ENCODE peak calls at places on chromosomes 7 and 10, in eight cellular contexts. J is H54, N is K562, A is A549, T is uterus, C is breast epithelium, D is adrenal gland, U is ovary. P is an unnamed sample.

GRCh38 chr7:16810573-16810972 is 5.8 kb upstream of the AGR2 start:
- DNase-seq in A (peak), D (no peak), C (no peak), U (no peak), J (no peak), T (no peak), N (no peak), P (no peak)

GRCh38 chr10:35040761-35041501 is 49.2 kb downstream of the CUL2 start:
- DNase-seq in U (no peak), N (no peak), C (no peak), A (no peak), J (peak), D (no peak), T (no peak), P (no peak)

GRCh38 chr10:132836832-132837540 is 51.0 kb upstream of the NKX6-2 start:
- DNase-seq in D (peak), A (peak), N (peak), T (peak), C (no peak), U (peak), J (peak), P (peak)

GRCh38 chr10:13056461-13057077 is 43.4 kb upstream of the OPTN start:
- DNase-seq in D (no peak), C (no peak), J (peak), N (no peak), U (no peak), T (no peak), A (peak), P (no peak)

GRCh38 chr10:5975641-5976473 is 1.5 kb downstream of the IL15RA start:
- DNase-seq in C (peak), J (no peak), T (peak), A (no peak), N (no peak), D (peak), U (no peak), P (peak)

GRCh38 chr10:1715821-1716220 is 21.5 kb downstream of the ADARB2 start:
- DNase-seq in N (no peak), C (no peak), T (no peak), J (peak), A (peak), D (no peak), U (no peak), P (peak)

GRCh38 chr7:152910545-152911013 is 151.0 kb downstream of the ACTR3B start:
- DNase-seq in C (no peak), U (no peak), A (no peak), N (no peak), T (no peak), J (no peak), D (no peak), P (no peak)

GRCh38 chr10:31605846-31606543 is 287.0 kb downstream of the ZEB1 start:
- DNase-seq in T (peak), U (no peak), A (no peak), N (no peak), D (no peak), J (no peak), C (no peak), P (no peak)

GRCh38 chr7:106365252-106366005 is 80.6 kb upstream of the NAMPT start:
- DNase-seq in C (peak), J (no peak), N (no peak), U (no peak), D (no peak), T (no peak), A (peak), P (no peak)

GRCh38 chr10:125536236-125536635 is 146.7 kb downstream of the TEX36 start:
- DNase-seq in A (no peak), D (no peak), T (no peak), J (no peak), U (no peak), C (no peak), N (no peak), P (no peak)

GRCh38 chr7:26777383-26777782 is 87.0 kb downstream of the SKAP2 start:
- DNase-seq in A (no peak), N (no peak), D (no peak), C (no peak), J (no peak), T (no peak), U (no peak), P (no peak)

GRCh38 chr7:82049442-82049841 is 279.6 kb upstream of the HGF start:
- DNase-seq in J (no peak), U (no peak), T (no peak), N (no peak), C (no peak), A (peak), D (no peak), P (no peak)

GRCh38 chr7:94028768-94029167 is 24.6 kb upstream of the BET1 start:
- DNase-seq in D (no peak), U (no peak), T (no peak), N (no peak), J (peak), A (no peak), C (no peak), P (no peak)

GRCh38 chr7:5692845-5693278 is 88.6 kb downstream of the RNF216 start:
- DNase-seq in D (no peak), T (no peak), A (peak), U (no peak), N (no peak), C (no peak), J (peak), P (no peak)

GRCh38 chr10:116952729-116953128 is 52.3 kb downstream of the SHTN1 start:
- DNase-seq in J (no peak), D (no peak), U (no peak), A (no peak), C (no peak), T (no peak), N (no peak), P (no peak)

GRCh38 chr10:116878123-116878522 is 28.8 kb downstream of the ENO4 start:
- DNase-seq in U (no peak), D (no peak), N (no peak), T (no peak), A (no peak), J (no peak), C (no peak), P (no peak)

GRCh38 chr10:43395571-43396060 is 13.4 kb downstream of the HNRNPF start:
- DNase-seq in T (peak), J (no peak), C (no peak), U (peak), N (peak), A (no peak), D (no peak), P (no peak)

GRCh38 chr10:43396061-43396927 is 12.7 kb downstream of the HNRNPF start:
- DNase-seq in U (peak), T (peak), C (peak), N (peak), J (peak), A (peak), D (peak), P (peak)

GRCh38 chr10:43398939-43399871 is 9.8 kb downstream of the HNRNPF start:
- DNase-seq in A (no peak), T (no peak), C (no peak), J (no peak), N (no peak), U (no peak), D (peak), P (no peak)

GRCh38 chr10:43394868-43395267 is 14.1 kb downstream of the HNRNPF start:
- DNase-seq in C (no peak), U (no peak), T (no peak), A (no peak), D (no peak), N (peak), J (no peak), P (no peak)

GRCh38 chr10:43396928-43397624 is 11.9 kb downstream of the HNRNPF start:
- DNase-seq in D (peak), T (peak), U (peak), N (no peak), J (peak), C (peak), A (peak), P (peak)
- TF ChIP-seq POLR2A in D (peak), T (peak), U (peak), N (peak), J (peak), C (peak), A (peak), P (peak)

DNA sequence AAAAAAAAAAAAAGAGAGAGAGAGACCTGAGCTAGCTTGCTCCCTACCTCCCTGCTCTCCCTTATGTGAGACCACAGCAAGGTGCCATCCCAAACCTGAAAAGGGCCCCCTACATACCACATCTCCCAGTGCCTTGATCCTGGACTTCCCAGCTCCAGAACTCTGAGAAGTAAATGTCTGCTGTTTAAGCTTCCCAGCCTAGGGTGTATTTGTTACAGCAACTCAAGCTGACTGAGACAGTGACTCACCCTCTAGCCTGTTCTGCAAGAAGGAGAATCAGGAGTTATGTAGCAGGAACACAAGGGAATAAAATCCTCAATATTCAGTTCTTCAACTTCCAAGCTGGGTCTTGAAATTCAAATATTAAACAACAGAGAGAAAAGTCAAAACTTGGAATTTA is 52.1 kb upstream of the TMEM72 start:
- DNase-seq in C (no peak), A (no peak), U (no peak), N (no peak), J (no peak), D (no peak), T (no peak), P (no peak)
- TF ChIP-seq POLR2A in C (no peak), A (no peak), U (no peak), N (no peak), J (no peak), D (no peak), T (no peak), P (no peak)

GRCh38 chr10:114632869-114633715 is 25.0 kb downstream of the ABLIM1 start:
- DNase-seq in T (no peak), C (no peak), D (peak), U (peak), A (peak), N (no peak), J (peak), P (no peak)
- TF ChIP-seq POLR2A in T (no peak), C (no peak), D (no peak), U (no peak), A (no peak), N (no peak), J (no peak), P (no peak)

GRCh38 chr10:110210663-110211454 is 3.5 kb downstream of the MXI1 start:
- DNase-seq in J (peak), D (peak), C (peak), T (peak), N (peak), U (peak), A (peak), P (peak)
- TF ChIP-seq POLR2A in J (no peak), D (peak), C (peak), T (peak), N (peak), U (peak), A (no peak), P (no peak)

DNA sequence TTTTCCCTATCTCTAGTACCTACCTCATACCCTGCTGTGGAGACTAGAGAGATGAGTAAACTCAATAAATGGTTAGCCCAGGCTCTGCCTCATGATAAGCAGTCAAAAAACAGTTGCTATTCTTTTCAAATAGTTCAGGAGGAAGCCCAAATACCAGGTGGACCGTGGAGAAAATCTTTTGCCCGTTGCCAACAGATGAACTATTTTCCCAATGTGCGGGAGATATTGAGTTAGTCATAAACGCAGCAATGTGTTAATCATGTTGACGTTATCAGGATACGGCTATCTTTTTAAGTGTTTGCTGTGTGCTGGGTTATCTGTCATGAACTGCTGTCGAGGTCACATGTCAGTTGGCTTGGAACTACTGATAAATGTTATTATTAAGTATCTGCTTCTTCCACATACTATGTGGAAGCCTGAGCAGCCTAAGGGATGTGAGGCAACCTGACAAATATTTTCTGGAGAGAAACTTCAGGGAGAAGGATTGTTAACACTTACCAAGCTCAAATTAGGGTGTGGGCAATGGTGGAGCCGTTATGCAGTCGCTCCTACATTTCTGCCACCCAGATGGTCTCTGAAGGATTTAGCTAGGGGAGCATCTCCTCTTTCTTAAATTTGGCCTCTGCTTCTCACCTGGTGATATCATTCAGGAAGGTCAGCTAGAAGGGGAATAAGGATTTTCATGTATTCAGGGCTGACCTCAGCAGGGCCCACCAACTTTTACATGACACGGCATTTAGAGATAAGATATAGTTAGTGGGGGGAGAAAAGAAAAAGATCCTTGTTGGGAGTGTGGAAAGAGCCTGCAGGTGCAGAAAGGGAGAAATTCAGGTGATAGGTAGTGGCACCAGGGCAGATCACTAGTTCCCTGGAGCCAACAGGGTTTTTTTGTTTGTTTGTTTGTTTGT is 33.5 kb upstream of the SLC26A3 start:
- DNase-seq in U (no peak), A (peak), N (peak), D (no peak), C (no peak), J (no peak), T (no peak), P (no peak)
- TF ChIP-seq POLR2A in U (no peak), A (no peak), N (no peak), D (no peak), C (no peak), J (no peak), T (no peak), P (no peak)

GRCh38 chr7:44921607-44922350 is 36.4 kb upstream of the PURB start:
- DNase-seq in J (peak), D (peak), N (peak), U (peak), T (peak), A (peak), C (peak), P (peak)
- TF ChIP-seq POLR2A in J (no peak), D (no peak), N (peak), U (no peak), T (no peak), A (no peak), C (no peak), P (no peak)

DNA sequence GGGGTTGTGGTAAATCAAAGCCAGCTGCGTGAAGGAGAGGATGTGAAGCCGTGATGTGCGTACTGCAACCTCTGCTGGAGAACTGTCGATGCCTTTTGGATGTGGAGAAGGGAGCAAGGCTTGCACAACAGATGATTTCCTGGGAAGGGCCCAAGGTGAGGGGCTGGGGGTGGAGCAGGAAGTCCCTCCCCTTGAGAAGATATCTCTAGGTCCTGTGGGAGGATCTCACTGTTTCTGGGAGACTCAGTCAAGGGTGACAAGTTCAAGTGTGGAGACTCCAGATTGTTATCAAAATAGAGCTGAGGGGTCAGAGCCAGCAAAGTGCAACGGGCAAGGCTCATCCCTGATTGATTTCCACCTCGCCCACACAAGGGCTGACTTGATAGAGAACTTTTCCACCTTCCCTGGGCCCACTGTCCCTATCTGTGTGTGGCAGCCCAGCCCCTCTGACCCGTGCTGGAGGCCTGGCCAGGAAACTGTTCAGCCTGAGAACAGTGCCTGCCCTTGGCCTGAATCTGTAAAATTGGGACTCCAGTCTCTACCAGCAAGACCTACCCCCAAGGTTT is 55.0 kb downstream of the COL13A1 start:
- DNase-seq in T (no peak), U (no peak), A (no peak), D (no peak), N (peak), C (no peak), J (no peak), P (no peak)
- TF ChIP-seq POLR2A in T (no peak), U (no peak), A (no peak), D (no peak), N (no peak), C (no peak), J (no peak), P (no peak)

P was measured in GM12892.